ENCODE peak calls at places on chromosome 2, in six cellular contexts. One of them, this sample, is unnamed.
A peak's percentile ranks its signal among the peaks of the same experiment; 100 is the strongest.

GRCh38 chr2:235052514-235053354 is 100.9 kb downstream of the SH3BP4 start:
- DNase-seq in ecto neural progenitor cell: no peak
- DNase-seq in activated naive CD4-positive, alpha-beta T cell: no peak
- DNase-seq in effector memory CD8-positive, alpha-beta T cell: no peak
- DNase-seq in GF-D8: no peak
- DNase-seq in NCI-H1105 treated with DMSO at 0.1 percent for 48 hours: no peak
- DNase-seq in this sample: no peak

GRCh38 chr2:54634564-54635511 is 88.6 kb upstream of the EML6 start:
- DNase-seq in effector memory CD8-positive, alpha-beta T cell: no peak
- DNase-seq in NCI-H1105 treated with DMSO at 0.1 percent for 48 hours: no peak
- DNase-seq in ecto neural progenitor cell: no peak
- DNase-seq in GF-D8: no peak
- DNase-seq in activated naive CD4-positive, alpha-beta T cell: no peak
- DNase-seq in this sample: no peak

GRCh38 chr2:43319541-43319940 is 93.1 kb upstream of the ZFP36L2 start:
- DNase-seq in GF-D8: no peak
- DNase-seq in effector memory CD8-positive, alpha-beta T cell: no peak
- DNase-seq in activated naive CD4-positive, alpha-beta T cell: no peak
- DNase-seq in ecto neural progenitor cell: no peak
- DNase-seq in NCI-H1105 treated with DMSO at 0.1 percent for 48 hours: no peak
- DNase-seq in this sample: no peak

GRCh38 chr2:25286025-25286400 is 55.7 kb downstream of the DNMT3A start:
- DNase-seq in effector memory CD8-positive, alpha-beta T cell: peak; percentile 55
- DNase-seq in activated naive CD4-positive, alpha-beta T cell: peak; percentile 59
- DNase-seq in NCI-H1105 treated with DMSO at 0.1 percent for 48 hours: no peak
- DNase-seq in ecto neural progenitor cell: no peak
- DNase-seq in GF-D8: no peak
- DNase-seq in this sample: peak; percentile 53

GRCh38 chr2:120516323-120517314 is 170.7 kb downstream of the INHBB start:
- DNase-seq in GF-D8: no peak
- DNase-seq in effector memory CD8-positive, alpha-beta T cell: no peak
- DNase-seq in activated naive CD4-positive, alpha-beta T cell: no peak
- DNase-seq in ecto neural progenitor cell: no peak
- DNase-seq in NCI-H1105 treated with DMSO at 0.1 percent for 48 hours: no peak
- DNase-seq in this sample: no peak

GRCh38 chr2:220748875-220749479 is 823.1 kb downstream of the EPHA4 start:
- DNase-seq in activated naive CD4-positive, alpha-beta T cell: no peak
- DNase-seq in effector memory CD8-positive, alpha-beta T cell: no peak
- DNase-seq in NCI-H1105 treated with DMSO at 0.1 percent for 48 hours: no peak
- DNase-seq in ecto neural progenitor cell: peak; percentile 54
- DNase-seq in GF-D8: no peak
- DNase-seq in this sample: no peak

GRCh38 chr2:43222472-43223146 is 3.8 kb downstream of the ZFP36L2 start:
- DNase-seq in ecto neural progenitor cell: no peak
- DNase-seq in effector memory CD8-positive, alpha-beta T cell: no peak
- DNase-seq in GF-D8: no peak
- DNase-seq in NCI-H1105 treated with DMSO at 0.1 percent for 48 hours: no peak
- DNase-seq in activated naive CD4-positive, alpha-beta T cell: no peak
- DNase-seq in this sample: no peak

GRCh38 chr2:84223191-84223590 is 235.9 kb downstream of the SUCLG1 start:
- DNase-seq in ecto neural progenitor cell: no peak
- DNase-seq in activated naive CD4-positive, alpha-beta T cell: no peak
- DNase-seq in GF-D8: no peak
- DNase-seq in NCI-H1105 treated with DMSO at 0.1 percent for 48 hours: no peak
- DNase-seq in effector memory CD8-positive, alpha-beta T cell: no peak
- DNase-seq in this sample: no peak

GRCh38 chr2:200226652-200227426 is 79.7 kb upstream of the SPATS2L start:
- DNase-seq in NCI-H1105 treated with DMSO at 0.1 percent for 48 hours: peak; percentile 4
- DNase-seq in ecto neural progenitor cell: no peak
- DNase-seq in activated naive CD4-positive, alpha-beta T cell: no peak
- DNase-seq in GF-D8: no peak
- DNase-seq in effector memory CD8-positive, alpha-beta T cell: no peak
- DNase-seq in this sample: no peak

This sample was measured in AML-193.